ENCODE peak calls at places on chromosomes 12 and 14, in five cellular contexts. D is Panc1, N is AG04450, P is K562, X is tibial nerve. Y is an unnamed sample.

GRCh38 chr12:6764011-6764828 is 1.9 kb upstream of the PTMS start:
- DNase-seq in D (peak), N (peak), P (peak), X (peak), Y (no peak)

GRCh38 chr12:10167588-10167987 is 4.3 kb downstream of the OLR1 start:
- DNase-seq in D (no peak), N (no peak), P (no peak), X (no peak), Y (no peak)

GRCh38 chr12:118980407-118981014 is 830 bp upstream of the SRRM4 start:
- DNase-seq in D (no peak), N (no peak), P (no peak), X (no peak), Y (no peak)

GRCh38 chr14:104874571-104875411 is 9.7 kb downstream of the CEP170B start:
- DNase-seq in D (no peak), N (no peak), P (no peak), X (no peak), Y (no peak)

GRCh38 chr12:57521475-57522018 is 1.1 kb upstream of the MBD6 start:
- DNase-seq in D (peak), N (no peak), P (no peak), X (peak), Y (no peak)

GRCh38 chr12:19529933-19530630 is 90.8 kb downstream of the AEBP2 start:
- DNase-seq in D (no peak), N (no peak), P (no peak), X (no peak), Y (no peak)

GRCh38 chr14:58238252-58239247 is 6.1 kb upstream of the PSMA3 start:
- DNase-seq in D (no peak), N (peak), P (peak), X (no peak), Y (no peak)

GRCh38 chr14:103528158-103528511 is 861 bp upstream of the TRMT61A start:
- DNase-seq in D (no peak), N (no peak), P (no peak), X (no peak), Y (no peak)

GRCh38 chr12:125340791-125341190 is 275.6 kb downstream of the AACS start:
- DNase-seq in D (no peak), N (no peak), P (no peak), X (no peak), Y (no peak)

GRCh38 chr14:51865953-51866747 is 5.7 kb downstream of the GNG2 start:
- DNase-seq in D (no peak), N (no peak), P (no peak), X (no peak), Y (no peak)

GRCh38 chr14:95406756-95407155 is 87.0 kb upstream of the CLMN start:
- DNase-seq in D (no peak), N (no peak), P (no peak), X (no peak), Y (no peak)

GRCh38 chr12:7695159-7695930 is at the start of gene GDF3:
- DNase-seq in D (no peak), N (no peak), P (no peak), X (no peak), Y (no peak)

GRCh38 chr12:98743362-98743953 is 98.4 kb downstream of the APAF1 start:
- DNase-seq in D (no peak), N (no peak), P (peak), X (no peak), Y (peak)

GRCh38 chr12:115660211-115660805 is 617.2 kb downstream of the MED13L start:
- DNase-seq in D (no peak), N (no peak), P (no peak), X (no peak), Y (no peak)

GRCh38 chr12:19965196-19966038 is 402.9 kb upstream of the PDE3A start:
- DNase-seq in D (no peak), N (no peak), P (no peak), X (no peak), Y (no peak)

GRCh38 chr12:127205781-127206535 is 1061.0 kb upstream of the TMEM132C start:
- DNase-seq in D (no peak), N (no peak), P (no peak), X (no peak), Y (no peak)

GRCh38 chr12:11710431-11710830 is 61.0 kb downstream of the ETV6 start:
- DNase-seq in D (no peak), N (no peak), P (no peak), X (no peak), Y (no peak)

GRCh38 chr12:39905152-39905551 is 200.7 kb downstream of the SLC2A13 start:
- DNase-seq in D (no peak), N (no peak), P (no peak), X (peak), Y (no peak)

GRCh38 chr12:51349026-51349425 is 2.5 kb upstream of the CELA1 start:
- DNase-seq in D (no peak), N (no peak), P (no peak), X (no peak), Y (no peak)

GRCh38 chr14:76729195-76729594 is 32.1 kb upstream of the VASH1 start:
- DNase-seq in D (no peak), N (no peak), P (no peak), X (no peak), Y (no peak)

GRCh38 chr12:40829738-40830144 is 137.5 kb downstream of the CNTN1 start:
- DNase-seq in D (no peak), N (no peak), P (no peak), X (no peak), Y (no peak)

GRCh38 chr12:3172124-3173007 is 95.2 kb downstream of the TSPAN9 start:
- DNase-seq in D (no peak), N (no peak), P (no peak), X (no peak), Y (no peak)

GRCh38 chr14:63245893-63246292 is 41.6 kb downstream of the RHOJ start:
- DNase-seq in D (no peak), N (no peak), P (no peak), X (no peak), Y (no peak)

GRCh38 chr14:104821229-104821945 is 20.5 kb downstream of the ZBTB42 start:
- DNase-seq in D (no peak), N (no peak), P (peak), X (no peak), Y (no peak)

GRCh38 chr12:31618228-31619025 is 27.5 kb upstream of the DENND5B start:
- DNase-seq in D (no peak), N (no peak), P (no peak), X (no peak), Y (no peak)

GRCh38 chr14:44803239-44803905 is 158.4 kb downstream of the KLHL28 start:
- DNase-seq in D (peak), N (no peak), P (peak), X (no peak), Y (no peak)

GRCh38 chr12:58877243-58877743 is 43.0 kb downstream of the LRIG3 start:
- DNase-seq in D (peak), N (peak), P (no peak), X (peak), Y (no peak)

GRCh38 chr14:50545618-50546017 is 13.2 kb upstream of the MAP4K5 start:
- DNase-seq in D (no peak), N (no peak), P (no peak), X (no peak), Y (no peak)

GRCh38 chr12:47711448-47711847 is 5.6 kb upstream of the RPAP3 start:
- DNase-seq in D (no peak), N (no peak), P (no peak), X (no peak), Y (no peak)

GRCh38 chr14:72516936-72517408 is 376.9 kb downstream of the DPF3 start:
- DNase-seq in D (peak), N (peak), P (peak), X (peak), Y (peak)

GRCh38 chr14:67464856-67465255 is 23.7 kb downstream of the TMEM229B start:
- DNase-seq in D (no peak), N (no peak), P (no peak), X (no peak), Y (no peak)
- TF ChIP-seq CTCF in D (no peak), N (no peak), P (no peak), X (no peak), Y (no peak)

DNA sequence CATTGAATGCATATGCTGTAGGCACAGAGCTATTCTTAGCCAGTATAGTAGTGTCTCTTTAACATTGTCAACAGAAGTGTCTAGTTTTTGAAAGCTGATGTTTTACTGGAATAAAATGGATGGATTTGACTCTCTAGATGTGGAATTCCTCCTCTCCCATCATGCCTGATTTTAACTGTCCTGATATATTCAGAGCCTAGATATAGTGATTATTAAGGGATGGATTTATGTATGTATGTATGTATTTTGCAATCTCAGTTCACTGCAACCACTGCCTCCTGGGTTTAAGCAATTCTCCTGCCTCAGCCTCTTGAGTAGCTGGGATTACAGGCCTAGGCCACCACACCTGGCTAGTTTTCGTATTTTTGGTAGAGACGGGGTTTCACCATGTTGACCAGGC is 144.8 kb upstream of the NAV3 start:
- DNase-seq in D (no peak), N (no peak), P (no peak), X (no peak), Y (no peak)
- H3K27ac ChIP-seq in D (no peak), N (no peak), P (no peak), X (no peak), Y (no peak)

GRCh38 chr14:71452535-71452934 is 479.7 kb upstream of the RGS6 start:
- DNase-seq in D (no peak), N (no peak), P (no peak), X (no peak), Y (no peak)

GRCh38 chr14:71451501-71451900 is 480.7 kb upstream of the RGS6 start:
- DNase-seq in D (no peak), N (no peak), P (no peak), X (no peak), Y (no peak)

GRCh38 chr14:71454010-71454409 is 478.2 kb upstream of the RGS6 start:
- DNase-seq in D (no peak), N (no peak), P (no peak), X (no peak), Y (no peak)

GRCh38 chr14:71452987-71453386 is 479.2 kb upstream of the RGS6 start:
- DNase-seq in D (no peak), N (no peak), P (no peak), X (no peak), Y (no peak)

GRCh38 chr14:71454513-71455332 is 477.5 kb upstream of the RGS6 start:
- DNase-seq in D (no peak), N (no peak), P (no peak), X (no peak), Y (no peak)
- TF ChIP-seq CTCF in D (no peak), N (no peak), P (no peak), X (no peak), Y (no peak)

GRCh38 chr14:99593971-99594841 is 9.8 kb downstream of the CCDC85C start:
- DNase-seq in D (no peak), N (no peak), P (no peak), X (no peak), Y (no peak)

GRCh38 chr14:99596772-99597171 is 7.2 kb downstream of the CCDC85C start:
- DNase-seq in D (no peak), N (no peak), P (no peak), X (no peak), Y (no peak)

GRCh38 chr14:99596071-99596627 is 7.9 kb downstream of the CCDC85C start:
- DNase-seq in D (no peak), N (no peak), P (no peak), X (no peak), Y (no peak)

GRCh38 chr14:99595034-99595433 is 9.0 kb downstream of the CCDC85C start:
- DNase-seq in D (no peak), N (no peak), P (no peak), X (no peak), Y (no peak)

DNA sequence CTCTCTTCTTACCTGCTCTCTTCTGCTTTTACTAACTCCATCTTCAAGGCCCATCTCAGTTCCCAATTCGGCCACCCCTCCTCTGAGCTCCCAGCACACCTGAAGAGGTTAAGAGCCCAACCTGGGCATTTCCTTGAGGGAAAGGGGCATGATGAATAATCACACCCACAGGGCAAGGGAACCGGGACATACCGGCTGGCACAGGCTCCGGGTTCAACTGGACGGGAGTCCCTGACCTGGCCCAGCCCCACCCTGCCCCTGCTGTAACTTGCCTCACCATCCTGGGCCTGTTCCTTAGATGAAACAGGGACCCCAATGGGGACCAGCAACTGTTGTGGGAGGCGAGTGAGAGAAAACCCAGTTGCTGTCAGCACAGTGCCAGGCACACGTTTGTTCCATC is 8.5 kb downstream of the CCDC85C start:
- DNase-seq in D (no peak), N (no peak), P (no peak), X (no peak), Y (no peak)
- H3K27ac ChIP-seq in D (peak), N (no peak), P (no peak), X (no peak), Y (no peak)

GRCh38 chr14:68462683-68463082 is 330.2 kb downstream of the ZFP36L1 start:
- DNase-seq in D (no peak), N (no peak), P (no peak), X (no peak), Y (no peak)
- TF ChIP-seq CTCF in D (no peak), N (peak), P (no peak), X (no peak), Y (no peak)

GRCh38 chr14:99196310-99196650 is 75.7 kb downstream of the BCL11B start:
- DNase-seq in D (no peak), N (no peak), P (no peak), X (no peak), Y (no peak)
- H3K27ac ChIP-seq in D (no peak), N (no peak), P (no peak), X (no peak), Y (peak)

DNA sequence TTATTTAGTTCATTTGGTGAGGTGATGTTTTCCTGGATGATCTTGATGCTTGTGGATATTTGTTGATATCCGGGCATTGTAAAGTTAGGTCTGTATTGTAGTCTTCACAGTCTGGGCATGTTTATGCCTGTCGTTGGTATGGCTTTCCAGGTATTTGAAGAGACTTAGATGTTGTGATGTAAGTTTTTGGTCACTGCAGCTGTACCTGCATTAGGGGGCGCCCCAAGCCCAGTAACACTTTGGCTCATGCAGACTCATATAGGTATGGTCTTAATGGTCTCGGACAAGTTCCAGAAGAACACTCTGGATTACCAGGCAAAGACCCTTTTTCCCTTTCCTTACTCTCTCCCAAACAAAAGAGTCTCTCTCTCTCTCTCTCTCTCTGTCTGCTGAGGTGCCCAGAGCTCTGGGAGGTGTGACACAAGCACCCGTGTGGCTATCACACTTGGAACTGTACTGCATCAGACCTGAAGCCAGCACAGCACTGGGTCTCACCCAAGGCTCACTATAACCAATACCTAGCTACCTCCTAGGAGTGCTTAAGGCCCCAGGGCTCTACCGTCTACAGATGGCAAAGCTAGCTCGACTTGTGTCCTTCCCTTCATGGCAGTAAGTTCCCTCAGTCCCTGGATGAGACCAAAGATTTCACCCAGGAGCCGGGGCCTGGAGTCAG is 425.8 kb upstream of the ATXN7L3B start:
- DNase-seq in D (no peak), N (no peak), P (no peak), X (no peak), Y (no peak)
- TF ChIP-seq CTCF in D (peak), N (no peak), P (peak), X (no peak), Y (no peak)

GRCh38 chr14:37585971-37586759 is 8.9 kb downstream of the FOXA1 start:
- DNase-seq in D (no peak), N (no peak), P (no peak), X (no peak), Y (no peak)
- H3K27ac ChIP-seq in D (no peak), N (no peak), P (no peak), X (no peak), Y (no peak)

GRCh38 chr12:17527021-17527420 is 563.0 kb downstream of the RERGL start:
- DNase-seq in D (no peak), N (no peak), P (no peak), X (no peak), Y (no peak)

DNA sequence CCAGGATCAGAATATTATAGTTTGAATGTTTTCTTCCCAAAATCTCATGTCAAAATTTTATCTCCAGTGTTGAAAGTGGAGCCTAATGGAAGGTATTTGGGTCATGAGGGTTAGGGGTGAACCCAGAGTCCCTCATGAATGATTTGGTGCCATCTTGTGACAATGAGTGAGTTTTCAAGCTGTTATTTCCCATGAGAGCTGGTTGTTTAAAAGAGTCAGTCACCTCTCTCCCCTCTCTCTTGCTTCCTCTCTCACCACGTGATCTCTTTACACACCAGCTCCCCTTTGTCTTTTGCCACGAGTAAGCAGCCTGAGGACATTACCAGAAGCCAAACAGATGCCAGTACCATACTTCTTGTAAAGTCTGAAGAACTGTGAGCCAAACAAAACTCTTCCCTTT is 561.6 kb downstream of the RERGL start:
- DNase-seq in D (no peak), N (no peak), P (no peak), X (no peak), Y (no peak)
- TF ChIP-seq CTCF in D (no peak), N (no peak), P (no peak), X (no peak), Y (no peak)